ENCODE peak calls at places on chromosomes 5 and 9, in four cellular contexts. One of them, this sample, is unnamed.
A peak's percentile ranks its signal among the peaks of the same experiment; 100 is the strongest.

GRCh38 chr5:107496466-107496865 is 174.3 kb downstream of the EFNA5 start:
- DNase-seq in tibial artery: no peak
- DNase-seq in body of pancreas: no peak
- DNase-seq in A549: no peak
- DNase-seq in this sample: no peak

GRCh38 chr5:133991171-133991910 is 13.4 kb downstream of the VDAC1 start:
- DNase-seq in A549: no peak
- DNase-seq in tibial artery: no peak
- DNase-seq in body of pancreas: no peak
- DNase-seq in this sample: no peak

GRCh38 chr5:147216552-147217154 is 18.2 kb upstream of the STK32A start:
- DNase-seq in tibial artery: no peak
- DNase-seq in A549: no peak
- DNase-seq in body of pancreas: no peak
- DNase-seq in this sample: peak; percentile 15

GRCh38 chr5:72300590-72301339 is 19.3 kb downstream of the MRPS27 start:
- DNase-seq in A549: no peak
- DNase-seq in body of pancreas: no peak
- DNase-seq in tibial artery: no peak
- DNase-seq in this sample: no peak

GRCh38 chr9:137556069-137556838 is 4.6 kb downstream of the MRPL41 start:
- DNase-seq in A549: no peak
- DNase-seq in tibial artery: no peak
- DNase-seq in body of pancreas: no peak
- DNase-seq in this sample: no peak

GRCh38 chr9:119963258-119963797 is 594.1 kb upstream of the BRINP1 start:
- DNase-seq in body of pancreas: peak; percentile 40
- DNase-seq in A549: peak; percentile 37
- DNase-seq in tibial artery: peak; percentile 70
- DNase-seq in this sample: no peak

GRCh38 chr5:88672644-88673493 is 210.1 kb downstream of the MEF2C start:
- DNase-seq in tibial artery: no peak
- DNase-seq in body of pancreas: no peak
- DNase-seq in A549: no peak
- DNase-seq in this sample: no peak

GRCh38 chr9:123696476-123696875 is 233.4 kb downstream of the DENND1A start:
- DNase-seq in tibial artery: no peak
- DNase-seq in A549: no peak
- DNase-seq in body of pancreas: no peak
- DNase-seq in this sample: no peak

GRCh38 chr9:124652203-124652992 is 118.7 kb downstream of the NR6A1 start:
- DNase-seq in body of pancreas: peak; percentile 19
- DNase-seq in A549: peak; percentile 48
- DNase-seq in tibial artery: no peak
- DNase-seq in this sample: no peak

GRCh38 chr5:132377738-132378137 is 8.2 kb downstream of the SLC22A5 start:
- DNase-seq in A549: no peak
- DNase-seq in tibial artery: peak; percentile 31
- DNase-seq in body of pancreas: no peak
- DNase-seq in this sample: no peak

GRCh38 chr5:27797220-27797619 is 758.8 kb upstream of the CDH9 start:
- DNase-seq in tibial artery: no peak
- DNase-seq in A549: no peak
- DNase-seq in body of pancreas: no peak
- DNase-seq in this sample: no peak

GRCh38 chr5:178624626-178625546 is 2.0 kb downstream of the CLK4 start:
- DNase-seq in body of pancreas: no peak
- DNase-seq in tibial artery: no peak
- DNase-seq in A549: no peak
- DNase-seq in this sample: no peak

GRCh38 chr9:93619272-93619775 is 42.9 kb downstream of the PHF2 start:
- DNase-seq in tibial artery: no peak
- DNase-seq in A549: no peak
- DNase-seq in body of pancreas: no peak
- DNase-seq in this sample: no peak

GRCh38 chr9:104899759-104900247 is 28.2 kb downstream of the ABCA1 start:
- DNase-seq in A549: no peak
- DNase-seq in tibial artery: no peak
- DNase-seq in body of pancreas: no peak
- DNase-seq in this sample: no peak

GRCh38 chr5:125894383-125894782 is 528.8 kb upstream of the GRAMD2B start:
- DNase-seq in body of pancreas: no peak
- DNase-seq in A549: no peak
- DNase-seq in tibial artery: no peak
- DNase-seq in this sample: no peak

GRCh38 chr9:16099901-16100300 is 547.1 kb downstream of the CCDC171 start:
- DNase-seq in body of pancreas: no peak
- DNase-seq in tibial artery: no peak
- DNase-seq in A549: no peak
- DNase-seq in this sample: no peak

GRCh38 chr5:141003791-141004601 is 37.7 kb downstream of the PCDHAC2 start:
- DNase-seq in tibial artery: no peak
- DNase-seq in A549: peak; percentile 79
- DNase-seq in body of pancreas: peak; percentile 46
- DNase-seq in this sample: no peak

GRCh38 chr5:69415584-69415958 is 655 bp downstream of the MARVELD2 start:
- DNase-seq in A549: no peak
- DNase-seq in body of pancreas: peak; percentile 50
- DNase-seq in tibial artery: no peak
- DNase-seq in this sample: no peak

GRCh38 chr5:81070561-81070960 is 110.4 kb downstream of the RASGRF2 start:
- DNase-seq in tibial artery: no peak
- DNase-seq in body of pancreas: no peak
- DNase-seq in A549: no peak
- DNase-seq in this sample: no peak

GRCh38 chr9:129497837-129498450 is 123.0 kb downstream of the C9orf50 start:
- DNase-seq in A549: no peak
- DNase-seq in body of pancreas: no peak
- DNase-seq in tibial artery: peak; percentile 76
- DNase-seq in this sample: no peak

GRCh38 chr9:123089040-123089439 is 55.6 kb downstream of the GPR21 start:
- DNase-seq in body of pancreas: no peak
- DNase-seq in tibial artery: no peak
- DNase-seq in A549: no peak
- DNase-seq in this sample: no peak

GRCh38 chr5:156096259-156096658 is 230.7 kb upstream of the SGCD start:
- DNase-seq in body of pancreas: no peak
- DNase-seq in A549: no peak
- DNase-seq in tibial artery: no peak
- DNase-seq in this sample: no peak

GRCh38 chr9:137406876-137407589 is 15.9 kb downstream of the EXD3 start:
- DNase-seq in tibial artery: no peak
- DNase-seq in A549: peak; percentile 64
- DNase-seq in body of pancreas: peak; percentile 78
- DNase-seq in this sample: no peak

GRCh38 chr9:137439158-137439714 is 1.9 kb downstream of the ENTPD8 start:
- DNase-seq in A549: no peak
- DNase-seq in body of pancreas: peak; percentile 47
- DNase-seq in tibial artery: no peak
- DNase-seq in this sample: no peak

GRCh38 chr5:23026252-23027170 is 173.4 kb upstream of the CDH12 start:
- DNase-seq in A549: no peak
- DNase-seq in body of pancreas: no peak
- DNase-seq in tibial artery: no peak
- DNase-seq in this sample: no peak

GRCh38 chr5:33312631-33313030 is 128.1 kb upstream of the TARS1 start:
- DNase-seq in A549: no peak
- DNase-seq in body of pancreas: no peak
- DNase-seq in tibial artery: no peak
- DNase-seq in this sample: no peak

GRCh38 chr9:98536542-98537173 is 172.1 kb downstream of the GABBR2 start:
- DNase-seq in body of pancreas: no peak
- DNase-seq in tibial artery: no peak
- DNase-seq in A549: no peak
- DNase-seq in this sample: no peak

GRCh38 chr5:136285501-136285900 is 79.8 kb downstream of the TRPC7 start:
- DNase-seq in body of pancreas: no peak
- DNase-seq in tibial artery: no peak
- DNase-seq in A549: no peak
- DNase-seq in this sample: no peak

GRCh38 chr9:131402738-131403492 is 9.0 kb downstream of the PRRC2B start:
- DNase-seq in tibial artery: peak; percentile 94
- DNase-seq in body of pancreas: peak; percentile 87
- DNase-seq in A549: peak; percentile 64
- DNase-seq in this sample: no peak

GRCh38 chr5:172443441-172444109 is 10.8 kb downstream of the SH3PXD2B start:
- DNase-seq in tibial artery: peak; percentile 92
- DNase-seq in body of pancreas: peak; percentile 91
- DNase-seq in A549: peak; percentile 34
- DNase-seq in this sample: no peak

GRCh38 chr9:122364783-122365150 is 6.1 kb upstream of the PTGS1 start:
- DNase-seq in tibial artery: peak; percentile 73
- DNase-seq in A549: no peak
- DNase-seq in body of pancreas: no peak
- DNase-seq in this sample: no peak

GRCh38 chr5:148820778-148821395 is 5.5 kb upstream of the ADRB2 start:
- DNase-seq in tibial artery: no peak
- DNase-seq in A549: no peak
- DNase-seq in body of pancreas: peak; percentile 29
- DNase-seq in this sample: peak; percentile 29

GRCh38 chr5:143913008-143913752 is 101.2 kb downstream of the HMHB1 start:
- DNase-seq in body of pancreas: no peak
- DNase-seq in tibial artery: no peak
- DNase-seq in A549: peak; percentile 74
- DNase-seq in this sample: no peak

DNA sequence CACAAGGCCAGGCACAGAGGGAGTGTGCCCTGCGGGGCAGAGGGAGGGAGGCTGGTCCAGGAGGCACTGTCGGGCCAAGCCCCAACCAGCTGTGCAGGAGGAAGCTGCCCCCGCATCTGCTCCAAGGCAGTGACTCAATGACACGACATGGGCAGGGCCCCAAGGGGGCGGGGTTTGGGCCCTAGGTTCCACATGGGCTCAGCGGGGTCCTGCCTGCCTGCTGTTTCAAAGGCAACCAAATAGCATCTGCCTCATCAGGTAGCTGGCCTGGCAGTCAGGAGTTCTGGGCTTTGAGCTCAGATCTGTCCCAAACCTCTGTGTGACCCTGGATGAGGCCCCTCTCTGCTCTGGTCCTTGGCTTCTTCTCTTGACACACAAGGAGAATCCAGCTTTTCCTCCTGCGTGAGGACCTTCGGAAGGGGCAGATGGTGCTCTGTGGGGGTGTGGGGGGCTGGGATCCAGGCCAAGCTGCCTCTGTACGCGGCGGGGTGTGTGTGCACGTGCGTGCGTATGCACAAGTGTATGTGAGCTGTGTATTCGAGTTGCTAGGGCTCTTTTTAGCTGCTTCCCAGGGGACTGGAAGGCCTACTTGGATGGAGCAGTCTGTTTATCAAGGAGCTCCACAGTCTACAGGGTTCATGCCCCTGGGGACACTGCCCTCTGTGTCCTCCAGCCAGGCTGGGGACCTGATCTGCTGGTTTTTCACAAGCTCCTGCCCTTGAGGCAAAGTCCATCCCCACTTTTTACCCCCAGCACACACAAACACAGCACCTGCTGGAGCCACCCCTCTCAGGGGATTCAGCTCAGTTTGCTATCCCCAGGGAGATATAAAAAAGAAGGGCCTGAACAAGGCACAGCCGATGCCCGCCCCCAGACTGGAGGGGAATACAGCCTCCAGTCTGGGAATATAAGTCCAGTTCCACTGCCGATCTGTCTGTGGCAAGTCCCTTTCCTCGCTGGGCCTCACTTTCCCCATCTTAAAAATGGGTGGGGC is 138.9 kb downstream of the RGS3 start:
- DNase-seq in body of pancreas: peak; percentile 64
- DNase-seq in A549: no peak
- DNase-seq in tibial artery: peak; percentile 95
- DNase-seq in this sample: no peak
- H3K4me1 ChIP-seq in body of pancreas: peaks cover 35% of the 10 kb centered on the region
- H3K4me1 ChIP-seq in A549: peaks cover 7% of the 10 kb centered on the region
- H3K4me1 ChIP-seq in tibial artery: peaks cover 58% of the 10 kb centered on the region
- H3K4me1 ChIP-seq in this sample: no peaks in the 10 kb centered on the region

GRCh38 chr5:170752257-170753215 is 31.0 kb upstream of the GABRP start:
- DNase-seq in tibial artery: no peak
- DNase-seq in A549: no peak
- DNase-seq in body of pancreas: peak; percentile 46
- DNase-seq in this sample: no peak

GRCh38 chr5:170751631-170752030 is 31.9 kb upstream of the GABRP start:
- DNase-seq in A549: no peak
- DNase-seq in tibial artery: no peak
- DNase-seq in body of pancreas: no peak
- DNase-seq in this sample: no peak

GRCh38 chr5:170747851-170748250 is 35.7 kb upstream of the GABRP start:
- DNase-seq in body of pancreas: no peak
- DNase-seq in tibial artery: no peak
- DNase-seq in A549: peak; percentile 36
- DNase-seq in this sample: no peak

GRCh38 chr5:170748986-170749385 is 34.5 kb upstream of the GABRP start:
- DNase-seq in A549: no peak
- DNase-seq in body of pancreas: no peak
- DNase-seq in tibial artery: no peak
- DNase-seq in this sample: no peak

DNA sequence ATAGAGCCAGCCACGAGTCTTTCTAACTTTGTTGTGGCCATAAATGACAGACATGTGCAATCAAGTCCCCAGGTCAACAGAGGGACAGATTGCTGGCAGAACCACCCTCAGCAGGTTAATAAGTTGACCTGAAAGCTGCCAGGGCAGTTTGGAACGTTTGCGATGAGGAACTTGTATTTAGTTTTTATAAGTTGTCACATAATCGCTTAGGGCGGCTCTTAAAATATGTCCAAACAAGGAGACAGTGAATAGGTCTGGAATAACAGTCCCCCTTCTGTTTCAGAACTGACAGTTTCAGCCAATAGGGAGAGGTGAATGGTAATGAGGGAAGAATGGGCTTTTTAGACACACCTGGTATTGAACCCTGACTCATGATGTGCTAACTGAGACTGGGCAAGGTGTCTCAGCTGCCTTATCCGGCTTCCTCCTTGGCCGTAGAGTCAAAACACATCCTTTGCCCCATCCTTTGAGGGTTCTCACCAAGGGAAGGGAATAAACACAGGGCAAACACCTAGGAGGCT is 33.6 kb upstream of the GABRP start:
- DNase-seq in body of pancreas: peak; percentile 58
- DNase-seq in tibial artery: no peak
- DNase-seq in A549: no peak
- DNase-seq in this sample: no peak
- H3K27ac ChIP-seq in body of pancreas: peak overlapping the region; percentile 46
- H3K27ac ChIP-seq in tibial artery: no peak overlapping the region
- H3K27ac ChIP-seq in A549: no peak overlapping the region
- H3K27ac ChIP-seq in this sample: no peak overlapping the region

DNA sequence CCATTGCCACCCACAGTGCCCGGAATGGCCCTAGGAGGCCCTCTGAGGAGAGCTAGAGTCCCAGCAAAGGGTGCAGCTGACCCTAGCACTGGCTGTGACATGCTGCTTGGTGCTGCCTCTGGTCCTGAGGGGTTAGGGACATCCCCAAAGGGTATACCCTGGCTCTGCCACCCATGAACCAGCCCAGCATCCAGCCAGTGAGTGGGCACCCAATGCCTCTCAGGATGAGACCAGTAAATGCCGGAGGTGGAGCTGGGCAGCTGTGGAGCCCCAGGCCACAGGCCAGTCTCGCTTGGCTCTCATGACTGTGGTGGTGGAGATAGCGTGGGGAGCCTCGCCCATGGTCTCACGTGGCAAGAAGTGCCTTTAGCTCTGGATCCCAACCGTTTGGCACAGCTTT is 3.7 kb upstream of the CEL start:
- DNase-seq in body of pancreas: no peak
- DNase-seq in A549: no peak
- DNase-seq in tibial artery: no peak
- DNase-seq in this sample: no peak
- H3K4me1 ChIP-seq in body of pancreas: peaks cover 86% of the 10 kb centered on the region
- H3K4me1 ChIP-seq in A549: peaks cover 3% of the 10 kb centered on the region
- H3K4me1 ChIP-seq in tibial artery: peaks cover 25% of the 10 kb centered on the region
- H3K4me1 ChIP-seq in this sample: peaks cover 20% of the 10 kb centered on the region

GRCh38 chr5:36459191-36460135 is 146.9 kb upstream of the SLC1A3 start:
- DNase-seq in A549: no peak
- DNase-seq in body of pancreas: no peak
- DNase-seq in tibial artery: no peak
- DNase-seq in this sample: no peak
- H3K27ac ChIP-seq in A549: no peak overlapping the region
- H3K27ac ChIP-seq in body of pancreas: no peak overlapping the region
- H3K27ac ChIP-seq in tibial artery: no peak overlapping the region
- H3K27ac ChIP-seq in this sample: no peak overlapping the region

This sample was measured in CD4-positive, alpha-beta memory T cell.